ENCODE peak calls at places on chromosome 9, in five cellular contexts. D, U, Y, C and I are unnamed samples.

GRCh38 chr9:23041466-23041865 is 594.8 kb downstream of the DMRTA1 start:
- DNase-seq in U (no peak), Y (no peak), C (no peak), D (no peak), I (no peak)

GRCh38 chr9:18605763-18606162 is 131.8 kb downstream of the ADAMTSL1 start:
- DNase-seq in D (no peak), C (no peak), U (no peak), Y (no peak), I (no peak)

GRCh38 chr9:81591791-81592190 is 97.6 kb downstream of the TLE1 start:
- DNase-seq in U (no peak), Y (no peak), D (no peak), C (no peak), I (no peak)

GRCh38 chr9:98864257-98865180 is 57.0 kb downstream of the GALNT12 start:
- DNase-seq in C (no peak), D (no peak), Y (no peak), U (no peak), I (no peak)

GRCh38 chr9:131395027-131395744 is 1.3 kb downstream of the PRRC2B start:
- DNase-seq in D (no peak), C (peak), Y (peak), U (peak), I (no peak)

GRCh38 chr9:81529556-81530193 is 159.7 kb downstream of the TLE1 start:
- DNase-seq in C (peak), U (peak), Y (peak), D (peak), I (no peak)

GRCh38 chr9:33884856-33885701 is 68.1 kb downstream of the UBE2R2 start:
- DNase-seq in U (peak), C (peak), D (peak), Y (peak), I (no peak)

GRCh38 chr9:83681490-83681889 is 26.3 kb downstream of the UBQLN1 start:
- DNase-seq in C (no peak), D (no peak), U (no peak), Y (no peak), I (no peak)

GRCh38 chr9:23789529-23790254 is 36.3 kb downstream of the ELAVL2 start:
- DNase-seq in D (no peak), Y (no peak), U (no peak), C (no peak), I (no peak)

GRCh38 chr9:36847781-36848673 is 186.0 kb downstream of the PAX5 start:
- DNase-seq in Y (no peak), C (no peak), U (no peak), D (no peak), I (no peak)

GRCh38 chr9:137410891-137411249 is 12.1 kb downstream of the EXD3 start:
- DNase-seq in C (no peak), Y (no peak), D (no peak), U (no peak), I (no peak)

GRCh38 chr9:71990466-71990865 is 69.9 kb downstream of the C9orf57 start:
- DNase-seq in D (no peak), Y (no peak), C (no peak), U (peak), I (no peak)

GRCh38 chr9:23826120-23826629 is at the start of gene ELAVL2:
- DNase-seq in U (peak), C (peak), D (no peak), Y (peak), I (no peak)

GRCh38 chr9:113463418-113464285 is at the start of gene RGS3:
- DNase-seq in D (peak), Y (peak), U (peak), C (peak), I (peak)

GRCh38 chr9:83007521-83008300 is 55.2 kb downstream of the RASEF start:
- DNase-seq in U (no peak), C (no peak), D (no peak), Y (no peak), I (no peak)

GRCh38 chr9:36671561-36671960 is 98.9 kb downstream of the MELK start:
- DNase-seq in D (no peak), C (no peak), U (no peak), Y (no peak), I (no peak)

GRCh38 chr9:16278420-16278999 is 592.0 kb downstream of the BNC2 start:
- DNase-seq in Y (no peak), D (no peak), U (no peak), C (no peak), I (no peak)

GRCh38 chr9:91682806-91683205 is 259.2 kb upstream of the NFIL3 start:
- DNase-seq in U (peak), D (no peak), Y (no peak), C (no peak), I (no peak)

GRCh38 chr9:107782789-107783188 is 293.2 kb upstream of the KLF4 start:
- DNase-seq in Y (no peak), C (no peak), D (no peak), U (no peak), I (no peak)

GRCh38 chr9:79769476-79770275 is 197.9 kb downstream of the TLE4 start:
- DNase-seq in Y (no peak), D (no peak), C (no peak), U (peak), I (no peak)

GRCh38 chr9:85215936-85216335 is 525.8 kb downstream of the AGTPBP1 start:
- DNase-seq in Y (no peak), C (no peak), D (no peak), U (no peak), I (no peak)

GRCh38 chr9:124372038-124372437 is 43.2 kb downstream of the PSMB7 start:
- DNase-seq in Y (no peak), D (no peak), C (no peak), U (no peak), I (no peak)

GRCh38 chr9:136564379-136564988 is 18.6 kb upstream of the NOTCH1 start:
- DNase-seq in C (no peak), U (no peak), Y (no peak), D (no peak), I (no peak)

GRCh38 chr9:94870793-94871558 is 144.5 kb downstream of the AOPEP start:
- DNase-seq in D (no peak), U (peak), Y (peak), C (no peak), I (no peak)

GRCh38 chr9:125346351-125346750 is 84.7 kb downstream of the GAPVD1 start:
- DNase-seq in U (no peak), C (no peak), Y (no peak), D (no peak), I (no peak)

GRCh38 chr9:121269030-121269887 is 1.3 kb downstream of the GSN start:
- DNase-seq in D (peak), C (peak), Y (peak), U (peak), I (no peak)

GRCh38 chr9:134204991-134205578 is 40.7 kb upstream of the RNU6ATAC start:
- DNase-seq in Y (no peak), U (no peak), D (no peak), C (no peak), I (no peak)

GRCh38 chr9:107397076-107398049 is 92.2 kb downstream of the KLF4 start:
- DNase-seq in C (no peak), D (no peak), Y (peak), U (peak), I (no peak)

GRCh38 chr9:127388037-127388855 is 8.7 kb upstream of the SLC2A8 start:
- DNase-seq in D (peak), U (peak), C (no peak), Y (no peak), I (peak)

GRCh38 chr9:99851028-99851822 is 29.5 kb downstream of the NR4A3 start:
- DNase-seq in Y (no peak), U (no peak), D (no peak), C (no peak), I (no peak)

GRCh38 chr9:121240394-121241145 is 27.4 kb upstream of the GSN start:
- DNase-seq in D (no peak), C (no peak), Y (no peak), U (no peak), I (no peak)